ENCODE peak calls at places on chromosomes 11 and 22, in four cellular contexts. Y, S, A and G are unnamed samples.

GRCh38 chr11:122697636-122698167 is 42.2 kb downstream of the UBASH3B start:
- DNase-seq in Y (no peak), S (no peak), A (no peak), G (no peak)

GRCh38 chr11:45217991-45218390 is 68.2 kb downstream of the SYT13 start:
- DNase-seq in Y (no peak), S (no peak), A (no peak), G (no peak)

GRCh38 chr11:65871811-65872548 is 620 bp downstream of the EFEMP2 start:
- DNase-seq in Y (peak; percentile 61), S (no peak), A (no peak), G (no peak)

GRCh38 chr11:65184146-65184545 is 2.4 kb downstream of the CAPN1 start:
- DNase-seq in Y (no peak), S (no peak), A (no peak), G (no peak)

GRCh38 chr11:17351510-17352176 is at the start of gene NCR3LG1:
- DNase-seq in Y (peak; percentile 42), S (peak; percentile 57), A (peak; percentile 36), G (peak; percentile 56)

GRCh38 chr11:95788921-95789505 is 569 bp downstream of the FAM76B start:
- DNase-seq in Y (peak; percentile 71), S (peak; percentile 19), A (no peak), G (peak; percentile 29)

GRCh38 chr11:113705871-113706654 is at the start of gene TMPRSS5:
- DNase-seq in Y (no peak), S (no peak), A (no peak), G (no peak)

GRCh38 chr11:44622190-44622650 is 56.8 kb downstream of the CD82 start:
- DNase-seq in Y (no peak), S (no peak), A (no peak), G (peak; percentile 22)

GRCh38 chr11:1832181-1832988 is 2.4 kb upstream of the SYT8 start:
- DNase-seq in Y (peak; percentile 73), S (peak; percentile 73), A (no peak), G (no peak)

GRCh38 chr11:131136476-131136875 is 220.2 kb upstream of the SNX19 start:
- DNase-seq in Y (no peak), S (no peak), A (peak; percentile 18), G (no peak)

GRCh38 chr22:24697671-24698082 is 76.8 kb downstream of the PIWIL3 start:
- DNase-seq in Y (no peak), S (no peak), A (no peak), G (peak; percentile 76)

GRCh38 chr11:14228356-14228755 is 130.6 kb downstream of the RRAS2 start:
- DNase-seq in Y (no peak), S (no peak), A (no peak), G (no peak)